ENCODE peak calls at places on chromosomes 5 and 9, in four cellular contexts. Z is stimulated activated CD4-positive, alpha-beta T cell treated with anti-CD3 and anti-CD28 coated beads, Interleukin-15, amount 100 ng/mL, for 1 hour; S is NT2/D1; B is A549. P is an unnamed sample.

GRCh38 chr5:18985397-18985796 is 1002.6 kb downstream of the CDH18 start:
- DNase-seq in Z (no peak), S (peak), B (no peak), P (no peak)

GRCh38 chr5:139711067-139711851 is 63.1 kb downstream of the CXXC5 start:
- DNase-seq in Z (peak), S (no peak), B (peak), P (peak)

GRCh38 chr5:57683036-57683600 is 200.5 kb upstream of the ACTBL2 start:
- DNase-seq in Z (no peak), S (no peak), B (no peak), P (no peak)

GRCh38 chr5:128062172-128062746 is 21.3 kb upstream of the SLC12A2 start:
- DNase-seq in Z (no peak), S (no peak), B (no peak), P (no peak)

GRCh38 chr5:149779071-149779470 is 49.0 kb downstream of the PPARGC1B start:
- DNase-seq in Z (no peak), S (no peak), B (no peak), P (no peak)

GRCh38 chr5:158978061-158978745 is 121.5 kb downstream of the EBF1 start:
- DNase-seq in Z (no peak), S (no peak), B (no peak), P (no peak)

GRCh38 chr5:90438100-90438499 is 28.5 kb upstream of the CETN3 start:
- DNase-seq in Z (no peak), S (no peak), B (no peak), P (no peak)

GRCh38 chr5:83844320-83845068 is 123.8 kb upstream of the HAPLN1 start:
- DNase-seq in Z (no peak), S (no peak), B (no peak), P (peak)

GRCh38 chr9:21995652-21996275 is 1.2 kb downstream of the CDKN2B-AS1 start:
- DNase-seq in Z (no peak), S (no peak), B (no peak), P (peak)

GRCh38 chr5:127664082-127664481 is 15.2 kb downstream of the CTXN3 start:
- DNase-seq in Z (no peak), S (no peak), B (no peak), P (no peak)

GRCh38 chr5:139711852-139712171 is 63.7 kb downstream of the CXXC5 start:
- DNase-seq in Z (no peak), S (no peak), B (no peak), P (peak)

GRCh38 chr9:98707158-98708102 is 1.3 kb downstream of the GABBR2 start:
- DNase-seq in Z (no peak), S (peak), B (peak), P (no peak)

GRCh38 chr5:35780236-35780635 is 76.5 kb upstream of the IL7R start:
- DNase-seq in Z (peak), S (no peak), B (no peak), P (no peak)

GRCh38 chr5:1032011-1032410 is 23.4 kb downstream of the NKD2 start:
- DNase-seq in Z (no peak), S (no peak), B (no peak), P (no peak)

GRCh38 chr9:34555002-34555348 is 32.2 kb upstream of the ENHO start:
- DNase-seq in Z (no peak), S (no peak), B (no peak), P (peak)

GRCh38 chr9:72579190-72579589 is 57.8 kb downstream of the TMC1 start:
- DNase-seq in Z (no peak), S (no peak), B (peak), P (peak)

GRCh38 chr9:70081120-70081495 is 37.5 kb downstream of the MAMDC2 start:
- DNase-seq in Z (no peak), S (no peak), B (no peak), P (no peak)

GRCh38 chr9:84154320-84154719 is 173.7 kb downstream of the RMI1 start:
- DNase-seq in Z (no peak), S (no peak), B (no peak), P (no peak)